ENCODE peak calls at places on chromosomes 1 and 21, in six cellular contexts. T is fibroblast of lung; U is CD4-positive, alpha-beta T cell; Y is B cell; V is RWPE1; H is GM13977. B is an unnamed sample.
A peak's percentile ranks its signal among the peaks of the same experiment; 100 is the strongest.

GRCh38 chr1:33392639-33393038 is 38.3 kb downstream of the PHC2 start:
- DNase-seq in T (no peak), U (no peak), Y (no peak), V (no peak), H (no peak), B (no peak)

GRCh38 chr1:93427656-93428055 is 20.3 kb upstream of the FNBP1L start:
- DNase-seq in T (no peak), U (no peak), Y (no peak), V (no peak), H (no peak), B (no peak)

GRCh38 chr1:93703649-93704048 is 22.0 kb upstream of the BCAR3 start:
- DNase-seq in T (no peak), U (no peak), Y (no peak), V (no peak), H (no peak), B (no peak)

GRCh38 chr1:246583448-246584185 is 17.4 kb downstream of the CNST start:
- DNase-seq in T (no peak), U (no peak), Y (no peak), V (no peak), H (no peak), B (no peak)

GRCh38 chr1:96521994-96522760 is 199.4 kb upstream of the PTBP2 start:
- DNase-seq in T (peak; percentile 67), U (no peak), Y (no peak), V (peak; percentile 20), H (no peak), B (no peak)

GRCh38 chr21:46597031-46597430 is 7.9 kb downstream of the S100B start:
- DNase-seq in T (no peak), U (no peak), Y (no peak), V (no peak), H (peak; percentile 16), B (no peak)

GRCh38 chr1:17369466-17369865 is 2.5 kb upstream of the PADI6 start:
- DNase-seq in T (peak; percentile 77), U (no peak), Y (no peak), V (peak; percentile 89), H (no peak), B (no peak)

GRCh38 chr1:246527402-246528088 is 20.5 kb upstream of the SMYD3 start:
- DNase-seq in T (no peak), U (no peak), Y (no peak), V (no peak), H (no peak), B (peak; percentile 79)

GRCh38 chr1:235160965-235161684 is at the start of gene RBM34:
- DNase-seq in T (peak; percentile 87), U (peak; percentile 92), Y (peak; percentile 94), V (peak; percentile 86), H (peak; percentile 90), B (no peak)
- TF ChIP-seq CTCF in T (peak; percentile 28), U (no peak), Y (peak; percentile 25), V (no peak), H (no peak), B (no peak)

GRCh38 chr1:49626474-49626873 is 397.3 kb downstream of the AGBL4 start:
- DNase-seq in T (no peak), U (no peak), Y (no peak), V (no peak), H (no peak), B (no peak)

GRCh38 chr1:49627781-49628180 is 396.0 kb downstream of the AGBL4 start:
- DNase-seq in T (no peak), U (no peak), Y (no peak), V (no peak), H (no peak), B (no peak)

DNA sequence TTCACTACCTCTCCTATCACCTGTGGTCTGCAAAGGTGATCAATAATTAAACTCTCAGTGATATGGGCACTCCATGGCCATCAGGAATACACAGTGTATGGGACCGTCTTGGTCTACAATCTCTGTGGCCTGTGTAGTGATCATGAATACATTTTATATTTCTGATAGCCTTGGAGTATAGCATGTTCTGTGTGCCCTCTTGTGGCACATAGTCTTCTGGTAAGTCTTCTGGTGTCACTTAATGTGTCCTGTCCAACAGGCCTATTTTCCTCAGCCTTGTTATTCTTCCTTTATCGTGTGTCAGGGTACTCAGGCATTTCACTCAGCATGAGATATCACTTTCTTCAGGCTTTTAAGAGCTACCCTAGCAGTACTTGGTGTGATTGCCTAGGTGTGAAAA is 393.6 kb downstream of the AGBL4 start:
- DNase-seq in T (no peak), U (no peak), Y (no peak), V (no peak), H (no peak), B (no peak)
- TF ChIP-seq CTCF in T (no peak), U (no peak), Y (no peak), V (no peak), H (no peak), B (no peak)

GRCh38 chr1:22970096-22970495 is 2.6 kb downstream of the LACTBL1 start:
- DNase-seq in T (no peak), U (no peak), Y (no peak), V (no peak), H (no peak), B (no peak)
- TF ChIP-seq CTCF in T (no peak), U (no peak), Y (no peak), V (no peak), H (no peak), B (no peak)

DNA sequence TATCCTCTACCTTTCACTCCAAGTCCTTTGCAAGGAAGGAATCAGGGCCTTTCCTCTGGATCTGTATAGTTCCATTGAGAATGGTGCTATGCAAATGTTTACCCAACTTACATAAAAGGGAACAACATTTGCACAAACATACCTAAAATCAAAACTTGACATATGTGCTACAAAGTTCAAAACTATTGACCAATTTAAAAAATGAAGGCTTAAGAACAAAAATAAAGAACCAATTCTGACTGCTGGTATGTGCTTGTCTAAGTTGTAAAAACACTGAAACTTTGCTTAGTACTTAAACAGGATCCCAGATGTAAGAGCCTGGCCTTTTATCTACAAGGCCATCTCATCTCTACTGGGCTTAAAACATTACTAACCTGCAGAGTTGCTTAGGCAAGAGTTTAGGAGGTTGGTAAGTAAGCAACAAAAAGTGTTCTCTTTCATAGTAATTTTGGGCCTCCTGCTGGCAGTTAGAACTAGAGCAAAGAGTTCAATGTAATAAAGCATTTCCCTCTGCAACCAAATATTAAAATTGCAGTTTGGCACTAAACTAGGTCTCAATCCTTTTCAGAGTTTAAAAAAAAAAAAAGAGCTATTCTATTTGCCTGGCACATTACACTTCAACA is 2.0 kb downstream of the SCMH1 start:
- DNase-seq in T (peak; percentile 64), U (no peak), Y (peak; percentile 19), V (peak; percentile 16), H (peak; percentile 44), B (no peak)
- TF ChIP-seq CTCF in T (peak; percentile 66), U (peak; percentile 36), Y (no peak), V (peak; percentile 50), H (peak; percentile 35), B (no peak)

DNA sequence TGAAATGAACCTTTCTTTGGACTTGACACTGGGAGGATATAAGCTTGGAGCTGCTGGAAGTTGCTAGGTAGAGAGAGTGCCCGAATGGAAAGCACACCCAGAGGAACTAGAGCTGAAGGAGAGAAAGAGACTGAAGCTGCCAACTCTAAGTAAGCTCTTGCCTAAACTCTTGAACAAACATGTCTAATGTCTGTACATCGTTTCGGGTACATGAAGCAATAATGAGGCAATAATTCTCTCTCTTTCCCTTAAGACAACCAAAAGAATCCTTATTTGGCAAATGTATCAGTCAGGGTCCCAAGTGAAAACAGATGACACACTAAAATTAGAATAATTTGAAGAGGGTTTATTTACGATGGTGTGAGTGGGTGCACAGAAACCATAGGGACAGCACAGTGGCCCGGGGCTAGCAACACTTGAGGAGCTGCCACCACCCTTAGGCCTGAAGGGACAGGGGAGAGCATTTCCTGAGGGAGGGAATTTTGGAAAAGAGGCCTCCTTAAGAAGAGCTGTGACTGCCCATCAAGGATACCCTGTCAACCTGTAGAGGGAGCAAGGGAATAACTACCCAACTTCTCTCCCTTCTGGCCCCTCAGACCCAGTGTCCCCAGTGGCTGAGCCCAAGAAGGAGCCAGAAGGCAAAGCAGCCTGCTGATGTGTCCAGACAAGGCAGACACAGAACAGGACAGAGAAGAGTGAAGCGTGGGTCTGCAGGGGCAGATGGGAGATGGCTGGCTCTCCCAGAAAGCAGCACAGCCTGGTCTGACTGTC is 36.1 kb upstream of the KHDRBS1 start:
- DNase-seq in T (no peak), U (no peak), Y (no peak), V (peak; percentile 22), H (no peak), B (no peak)
- TF ChIP-seq CTCF in T (peak; percentile 58), U (peak; percentile 16), Y (no peak), V (peak; percentile 14), H (peak; percentile 33), B (no peak)

GRCh38 chr21:23455676-23456075 is 2151.6 kb downstream of the MRPL39 start:
- DNase-seq in T (no peak), U (no peak), Y (no peak), V (no peak), H (no peak), B (no peak)

GRCh38 chr21:23452384-23453083 is 2154.7 kb downstream of the MRPL39 start:
- DNase-seq in T (no peak), U (no peak), Y (peak; percentile 14), V (no peak), H (no peak), B (no peak)
- TF ChIP-seq CTCF in T (no peak), U (no peak), Y (peak; percentile 10), V (peak; percentile 7), H (peak; percentile 27), B (no peak)

DNA sequence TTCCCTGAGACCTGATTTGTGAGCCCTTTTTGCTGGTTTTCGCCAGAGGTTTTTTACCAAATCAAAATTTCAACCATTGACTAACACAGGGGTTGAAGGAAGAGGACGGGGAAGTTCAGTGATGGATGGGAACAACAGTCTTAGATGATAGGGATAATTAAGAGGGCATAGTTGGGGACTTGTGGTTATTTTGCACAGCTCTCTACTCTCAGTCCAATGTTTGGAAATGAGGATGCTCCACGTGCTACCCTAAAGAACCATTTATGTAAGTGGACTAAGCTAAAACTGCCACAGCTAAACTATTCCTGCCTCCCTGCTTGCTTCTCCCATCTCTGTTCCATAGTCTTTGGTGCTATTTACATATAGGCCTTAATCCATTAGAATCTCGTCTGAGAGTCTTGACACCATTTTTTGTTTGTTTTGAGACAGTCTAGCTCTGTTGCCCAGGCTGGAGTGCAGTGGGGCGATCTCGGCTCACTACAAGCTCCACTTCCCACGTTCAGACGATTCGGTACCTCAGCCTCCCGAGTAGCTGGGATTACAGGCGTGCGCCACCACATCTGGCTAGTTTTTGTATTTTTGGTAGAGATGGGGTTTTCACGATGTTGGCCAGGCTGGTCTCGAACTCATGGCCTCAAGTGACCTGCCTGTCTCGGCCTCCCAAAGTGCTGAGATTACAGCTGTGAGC is 689 bp upstream of the MCL1 start:
- DNase-seq in T (no peak), U (no peak), Y (no peak), V (no peak), H (no peak), B (no peak)
- TF ChIP-seq CTCF in T (no peak), U (no peak), Y (no peak), V (no peak), H (no peak), B (no peak)

DNA sequence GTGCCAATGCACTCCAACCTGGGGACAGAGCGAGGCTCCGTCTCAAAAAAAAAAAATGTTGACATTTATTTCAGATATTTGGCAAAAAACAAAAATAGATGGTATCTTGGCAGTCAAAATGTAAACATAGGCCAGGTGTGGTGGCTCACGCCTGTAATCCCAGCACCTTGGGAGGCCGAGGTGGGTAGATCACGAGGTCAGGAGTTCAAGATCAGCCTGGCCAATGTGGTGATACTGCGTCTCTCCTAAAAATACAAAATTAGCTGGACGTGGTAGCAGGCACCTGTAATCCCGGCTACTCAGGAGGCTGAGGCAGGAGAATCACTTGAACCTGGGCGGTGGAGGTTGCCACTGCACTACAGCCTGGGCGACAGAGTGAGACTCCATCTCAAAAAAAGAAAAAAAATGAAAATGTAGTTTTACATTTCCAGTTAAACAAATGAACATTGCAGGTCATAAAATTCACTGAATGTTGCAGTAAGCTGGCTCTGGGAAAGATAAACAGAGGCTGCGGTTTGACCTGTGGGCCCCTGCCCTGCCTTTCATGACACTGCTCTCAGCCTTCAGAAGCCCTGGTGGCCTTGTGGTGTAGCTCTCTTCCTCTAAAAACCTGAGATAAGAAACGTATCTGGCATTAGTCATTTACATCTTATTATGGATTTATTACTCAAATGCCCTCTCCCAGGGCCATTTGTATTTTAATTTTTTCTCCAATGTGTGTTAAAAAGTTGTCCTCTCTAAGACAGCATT is 12.2 kb upstream of the SLC44A3 start:
- DNase-seq in T (peak; percentile 34), U (no peak), Y (no peak), V (no peak), H (no peak), B (no peak)
- TF ChIP-seq CTCF in T (no peak), U (no peak), Y (no peak), V (no peak), H (no peak), B (no peak)